ENCODE peak calls at places on chromosomes 12 and 14, in five cellular contexts. H, J, W, Z and C are unnamed samples.
A peak's percentile ranks its signal among the peaks of the same experiment; 100 is the strongest.

GRCh38 chr12:94150483-94151225 is 2.3 kb downstream of the PLXNC1 start:
- DNase-seq in J (peak; percentile 56), W (no peak), H (no peak), Z (peak; percentile 72), C (no peak)

GRCh38 chr14:64970776-64971451 is 1.2 kb downstream of the RAB15 start:
- DNase-seq in Z (no peak), H (peak; percentile 40), W (peak; percentile 23), J (peak; percentile 32), C (no peak)

GRCh38 chr12:19428261-19428660 is 11.0 kb upstream of the AEBP2 start:
- DNase-seq in Z (no peak), J (no peak), W (no peak), H (no peak), C (no peak)

GRCh38 chr12:110466791-110467190 is 1.3 kb downstream of the GPN3 start:
- DNase-seq in J (no peak), H (no peak), W (no peak), Z (no peak), C (no peak)

GRCh38 chr14:33432407-33433023 is 493.8 kb downstream of the NPAS3 start:
- DNase-seq in Z (peak; percentile 51), H (peak; percentile 32), W (peak; percentile 43), J (no peak), C (no peak)

GRCh38 chr12:104218935-104219334 is 3.4 kb downstream of the TXNRD1 start:
- DNase-seq in W (peak; percentile 58), Z (no peak), H (no peak), J (no peak), C (peak; percentile 73)

GRCh38 chr12:132333273-132333672 is 3.9 kb upstream of the GALNT9 start:
- DNase-seq in J (no peak), Z (no peak), W (no peak), H (no peak), C (no peak)

GRCh38 chr14:103198429-103199140 is 75.3 kb downstream of the TNFAIP2 start:
- DNase-seq in J (no peak), W (no peak), Z (peak; percentile 56), H (no peak), C (no peak)

GRCh38 chr12:29316772-29317171 is 64.2 kb downstream of the ERGIC2 start:
- DNase-seq in Z (no peak), H (no peak), W (no peak), J (no peak), C (no peak)

GRCh38 chr12:122614839-122615238 is 87.8 kb downstream of the KNTC1 start:
- DNase-seq in H (no peak), J (no peak), W (no peak), Z (no peak), C (no peak)

GRCh38 chr14:89720741-89721315 is 233.7 kb downstream of the EFCAB11 start:
- DNase-seq in W (no peak), J (peak; percentile 89), Z (peak; percentile 86), H (peak; percentile 38), C (no peak)

GRCh38 chr14:36655963-36656768 is 5.5 kb upstream of the PAX9 start:
- DNase-seq in H (no peak), Z (no peak), J (no peak), W (no peak), C (no peak)

GRCh38 chr14:64502476-64503183 is 1.0 kb downstream of the ZBTB25 start:
- DNase-seq in H (no peak), J (peak; percentile 52), W (peak; percentile 52), Z (peak; percentile 69), C (peak; percentile 56)

GRCh38 chr14:64507376-64508156 is 3.0 kb downstream of the ZBTB1 start:
- DNase-seq in Z (peak; percentile 55), J (no peak), H (no peak), W (no peak), C (peak; percentile 74)

GRCh38 chr12:110338754-110339153 is 57.7 kb downstream of the ATP2A2 start:
- DNase-seq in J (no peak), W (peak; percentile 17), H (no peak), Z (peak; percentile 38), C (no peak)

GRCh38 chr14:94392510-94392935 is 4.1 kb upstream of the SERPINA1 start:
- DNase-seq in J (no peak), W (no peak), Z (no peak), H (peak; percentile 75), C (peak; percentile 46)

GRCh38 chr14:92690171-92691011 is 58.0 kb downstream of the LGMN start:
- DNase-seq in H (peak; percentile 46), Z (no peak), W (peak; percentile 59), J (no peak), C (peak; percentile 48)

GRCh38 chr14:29805415-29806123 is 122.1 kb downstream of the PRKD1 start:
- DNase-seq in Z (no peak), J (no peak), H (peak; percentile 62), W (peak; percentile 65), C (peak; percentile 56)

GRCh38 chr12:25781223-25781622 is 177.3 kb upstream of the RASSF8 start:
- DNase-seq in W (no peak), J (no peak), Z (no peak), H (no peak), C (no peak)

GRCh38 chr12:1533205-1533601 is 61.2 kb downstream of the FBXL14 start:
- DNase-seq in H (no peak), W (no peak), J (no peak), Z (no peak), C (no peak)

GRCh38 chr12:25839470-25839869 is 119.0 kb upstream of the RASSF8 start:
- DNase-seq in H (no peak), Z (no peak), W (peak; percentile 55), J (no peak), C (no peak)

GRCh38 chr12:1635656-1636055 is 6.6 kb downstream of the WNT5B start:
- DNase-seq in J (no peak), Z (no peak), H (no peak), W (no peak), C (no peak)

GRCh38 chr12:127107744-127108143 is 1159.2 kb upstream of the TMEM132C start:
- DNase-seq in H (no peak), J (no peak), W (no peak), Z (no peak), C (peak; percentile 88)

GRCh38 chr12:129145381-129145780 is 292.1 kb downstream of the GLT1D1 start:
- DNase-seq in Z (no peak), H (no peak), W (no peak), J (no peak), C (no peak)

GRCh38 chr12:50397122-50397650 is 777 bp upstream of the FAM186A start:
- DNase-seq in J (no peak), Z (no peak), H (no peak), W (no peak), C (no peak)
- H3K27ac ChIP-seq in J (no peak overlapping the region), Z (no peak overlapping the region), H (no peak overlapping the region), W (no peak overlapping the region), C (no peak overlapping the region)

DNA sequence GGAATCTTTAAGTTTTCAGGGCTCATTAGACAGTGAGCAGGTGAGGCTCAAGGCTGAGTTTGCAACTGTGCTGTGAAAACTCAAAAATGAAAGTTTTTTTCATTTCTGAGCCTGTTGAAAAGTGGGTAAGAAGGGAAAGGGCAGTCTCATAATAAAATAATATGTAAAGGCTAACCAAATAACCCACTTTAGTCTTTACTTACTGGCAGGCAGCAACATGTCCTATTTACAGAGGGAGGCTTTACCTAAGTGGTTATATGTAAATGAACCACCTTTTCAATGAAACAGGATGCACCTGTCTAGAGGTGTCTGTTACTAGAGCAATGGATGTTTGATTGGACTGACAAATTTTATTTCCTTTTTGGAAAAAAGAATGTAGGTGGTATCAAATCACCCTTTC is 158.0 kb downstream of the ETV6 start:
- DNase-seq in H (no peak), J (no peak), Z (no peak), W (no peak), C (no peak)
- H3K27me3 ChIP-seq in H (no peaks in the 10 kb centered on the region), J (no peaks in the 10 kb centered on the region), Z (no peaks in the 10 kb centered on the region), W (no peaks in the 10 kb centered on the region), C (no peaks in the 10 kb centered on the region)

GRCh38 chr12:64104376-64104775 is 117.7 kb downstream of the KICS2 start:
- DNase-seq in H (no peak), Z (no peak), J (no peak), W (no peak), C (peak; percentile 74)

GRCh38 chr12:64105026-64105425 is 117.1 kb downstream of the KICS2 start:
- DNase-seq in J (no peak), Z (no peak), H (no peak), W (no peak), C (peak; percentile 72)

GRCh38 chr12:64102339-64102738 is 119.8 kb downstream of the KICS2 start:
- DNase-seq in W (no peak), J (no peak), Z (no peak), H (no peak), C (no peak)

GRCh38 chr12:64107776-64108175 is 114.3 kb downstream of the KICS2 start:
- DNase-seq in Z (no peak), J (no peak), W (no peak), H (no peak), C (no peak)

DNA sequence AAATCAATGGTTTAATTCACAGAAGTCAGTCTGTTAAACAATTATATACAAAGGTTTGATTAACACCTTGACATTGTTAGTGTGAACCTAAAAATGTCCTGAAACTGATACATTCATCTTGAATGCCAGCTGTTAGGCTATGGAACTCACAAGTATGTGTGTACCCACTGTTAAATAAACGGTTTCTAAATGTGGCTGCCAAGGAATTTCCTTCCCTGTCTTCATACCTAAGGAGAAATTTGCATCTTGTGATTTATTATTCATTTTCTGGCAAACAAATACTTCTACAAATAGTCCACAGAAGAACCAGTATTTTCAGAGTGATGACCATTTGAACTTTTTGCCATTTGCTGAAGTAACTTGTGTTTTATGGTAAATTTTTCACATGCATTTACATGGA is 118.3 kb downstream of the KICS2 start:
- DNase-seq in W (no peak), H (no peak), J (no peak), Z (no peak), C (peak; percentile 25)
- H3K27ac ChIP-seq in W (no peak overlapping the region), H (no peak overlapping the region), J (no peak overlapping the region), Z (no peak overlapping the region), C (no peak overlapping the region)

DNA sequence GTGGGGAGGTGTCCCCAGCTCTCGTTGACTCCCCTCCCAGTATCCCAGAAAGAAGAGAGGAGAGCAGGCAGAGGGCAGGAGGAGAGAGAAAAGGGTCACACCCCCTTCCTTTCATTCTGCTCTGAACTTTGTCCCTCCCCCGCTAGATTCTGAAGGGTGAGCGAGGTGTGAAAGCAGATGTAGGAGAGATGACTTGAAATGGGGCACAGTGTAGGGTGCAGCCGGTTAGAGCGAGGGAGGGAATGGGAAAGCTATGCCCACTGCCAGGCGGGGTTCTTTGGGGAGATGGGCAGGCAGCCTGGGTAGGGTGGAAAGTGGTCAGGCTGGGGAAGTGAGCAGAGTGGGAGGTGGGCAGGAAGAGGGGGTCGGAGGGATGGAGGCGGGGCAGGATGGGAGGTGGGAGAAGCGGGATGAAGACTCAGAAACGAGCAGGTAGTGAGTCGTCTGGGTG is 11.6 kb upstream of the CALCOCO1 start:
- DNase-seq in H (no peak), W (no peak), J (peak; percentile 20), Z (no peak), C (no peak)
- H3K27me3 ChIP-seq in H (no peaks in the 10 kb centered on the region), W (peaks cover 76% of the 10 kb centered on the region), J (peaks cover 52% of the 10 kb centered on the region), Z (no peaks in the 10 kb centered on the region), C (peaks cover 53% of the 10 kb centered on the region)

GRCh38 chr14:71478542-71478941 is 453.7 kb upstream of the RGS6 start:
- DNase-seq in Z (no peak), J (no peak), W (no peak), H (no peak), C (peak; percentile 32)
- H3K27ac ChIP-seq in Z (no peak overlapping the region), J (no peak overlapping the region), W (no peak overlapping the region), H (peak overlapping the region; percentile 46), C (no peak overlapping the region)

GRCh38 chr14:100592972-100593371 is 5.8 kb upstream of the BEGAIN start:
- DNase-seq in H (no peak), Z (peak; percentile 13), W (no peak), J (peak; percentile 10), C (no peak)
- H3K27me3 ChIP-seq in H (peaks cover 4% of the 10 kb centered on the region), Z (no peaks in the 10 kb centered on the region), W (peaks cover 9% of the 10 kb centered on the region), J (peaks cover 2% of the 10 kb centered on the region), C (peaks cover 40% of the 10 kb centered on the region)

GRCh38 chr12:7060353-7060954 is at the start of gene C1S:
- DNase-seq in Z (peak; percentile 65), W (peak; percentile 51), J (no peak), H (peak; percentile 78), C (peak; percentile 89)
- H3K27ac ChIP-seq in Z (peak within 1 kb of the TSS; percentile 60), W (no peak within 1 kb of the TSS), J (no peak within 1 kb of the TSS), H (peak within 1 kb of the TSS; percentile 55), C (peak within 1 kb of the TSS; percentile 45)